ENCODE peak calls at places on chromosomes 13 and 19, in eight cellular contexts. R is lower leg skin, U is tibial nerve, K is K562, M is uterus, G is body of pancreas, W is spleen, Y is breast epithelium. H is an unnamed sample.

GRCh38 chr13:109844396-109844795 is 58.0 kb upstream of the IRS2 start:
- DNase-seq in G (peak), K (no peak), W (no peak), M (no peak), U (no peak), R (no peak), Y (no peak), H (no peak)

GRCh38 chr19:17091758-17092333 is 16.3 kb downstream of the MYO9B start:
- DNase-seq in W (peak), R (no peak), K (peak), U (no peak), G (no peak), M (no peak), Y (no peak), H (peak)

GRCh38 chr19:19214892-19215291 is 3.1 kb downstream of the NCAN start:
- DNase-seq in U (no peak), G (peak), R (no peak), M (no peak), Y (no peak), K (peak), W (no peak), H (peak)

GRCh38 chr13:21014666-21015170 is 46.7 kb downstream of the LATS2 start:
- DNase-seq in Y (no peak), U (no peak), W (no peak), K (no peak), R (peak), M (no peak), G (peak), H (no peak)

GRCh38 chr13:28792992-28793391 is 27.1 kb upstream of the MTUS2 start:
- DNase-seq in M (no peak), U (no peak), G (no peak), Y (no peak), W (no peak), K (no peak), R (no peak), H (no peak)

GRCh38 chr13:94617389-94618000 is 15.8 kb downstream of the GPR180 start:
- DNase-seq in W (no peak), R (no peak), G (no peak), M (no peak), U (peak), Y (no peak), K (peak), H (peak)

GRCh38 chr19:39351537-39352037 is 9.4 kb downstream of the SAMD4B start:
- DNase-seq in M (no peak), W (no peak), K (peak), Y (no peak), G (no peak), U (no peak), R (no peak), H (peak)

GRCh38 chr13:27360562-27360961 is 63.9 kb upstream of the GTF3A start:
- DNase-seq in W (no peak), K (no peak), R (no peak), U (no peak), M (no peak), G (no peak), Y (no peak), H (no peak)

GRCh38 chr19:33407140-33407551 is 33.6 kb downstream of the CEBPG start:
- DNase-seq in M (no peak), R (no peak), G (no peak), U (no peak), W (no peak), Y (no peak), K (no peak), H (no peak)

GRCh38 chr19:57363734-57364181 is 407 bp downstream of the TRAPPC2B start:
- DNase-seq in G (no peak), R (no peak), W (no peak), U (no peak), K (no peak), M (no peak), Y (no peak), H (no peak)

GRCh38 chr13:94558721-94559120 is 37.2 kb downstream of the TGDS start:
- DNase-seq in W (no peak), U (no peak), Y (no peak), R (no peak), K (no peak), G (no peak), M (no peak), H (peak)

GRCh38 chr13:29702912-29703351 is 107.4 kb upstream of the SLC7A1 start:
- DNase-seq in G (no peak), W (no peak), Y (no peak), U (peak), M (peak), R (peak), K (peak), H (no peak)

GRCh38 chr13:32086791-32087441 is 55.3 kb downstream of the FRY start:
- DNase-seq in M (peak), U (no peak), K (no peak), W (no peak), Y (no peak), R (no peak), G (no peak), H (no peak)

GRCh38 chr13:27920677-27921420 is 1.0 kb downstream of the PDX1 start:
- DNase-seq in R (no peak), W (no peak), U (no peak), G (peak), Y (no peak), K (no peak), M (no peak), H (no peak)

GRCh38 chr19:10009269-10009665 is 1.0 kb downstream of the COL5A3 start:
- DNase-seq in U (peak), R (peak), M (peak), Y (peak), K (peak), G (peak), W (no peak), H (peak)

GRCh38 chr13:44651209-44651608 is 75.1 kb upstream of the TSC22D1 start:
- DNase-seq in M (no peak), W (no peak), Y (no peak), R (no peak), G (no peak), K (no peak), U (no peak), H (peak)

GRCh38 chr13:60431108-60431700 is 34.2 kb downstream of the TDRD3 start:
- DNase-seq in G (no peak), R (no peak), M (no peak), U (peak), Y (no peak), W (no peak), K (peak), H (peak)

GRCh38 chr19:4870025-4870700 is 2.7 kb upstream of the PLIN3 start:
- DNase-seq in U (no peak), G (peak), W (peak), M (peak), R (no peak), K (peak), Y (no peak), H (no peak)

GRCh38 chr13:89749888-89750287 is 1597.6 kb upstream of the MIR17HG start:
- DNase-seq in Y (no peak), U (no peak), W (no peak), M (no peak), K (no peak), G (no peak), R (no peak), H (no peak)

GRCh38 chr19:33373701-33374405 is at the start of gene CEBPG:
- DNase-seq in Y (no peak), U (no peak), R (peak), M (peak), W (no peak), G (peak), K (peak), H (peak)

GRCh38 chr19:14502334-14503092 is 6.6 kb upstream of the GIPC1 start:
- DNase-seq in K (no peak), U (no peak), R (no peak), Y (peak), M (no peak), W (no peak), G (peak), H (no peak)

GRCh38 chr13:57224414-57224813 is 57.4 kb downstream of the PRR20E start:
- DNase-seq in U (no peak), K (no peak), M (no peak), G (no peak), R (no peak), W (no peak), Y (no peak), H (no peak)

GRCh38 chr19:11881151-11881800 is 6.3 kb upstream of the ZNF69 start:
- DNase-seq in U (peak), K (peak), Y (peak), M (peak), G (peak), W (peak), R (no peak), H (peak)

GRCh38 chr19:7550987-7551761 is 15.7 kb downstream of the PNPLA6 start:
- DNase-seq in G (peak), K (peak), W (no peak), R (no peak), M (peak), Y (peak), U (no peak), H (peak)

GRCh38 chr19:18839465-18840287 is 7.9 kb downstream of the UPF1 start:
- DNase-seq in K (no peak), M (no peak), U (no peak), W (no peak), R (no peak), G (peak), Y (no peak), H (no peak)

GRCh38 chr19:41294393-41294792 is 15.6 kb upstream of the CCDC97 start:
- DNase-seq in G (no peak), K (no peak), M (no peak), Y (no peak), R (no peak), W (no peak), U (no peak), H (no peak)

GRCh38 chr13:31431722-31432137 is 232.0 kb downstream of the B3GLCT start:
- DNase-seq in U (peak), G (peak), R (peak), M (peak), K (peak), Y (no peak), W (no peak), H (peak)

GRCh38 chr13:43273362-43273761 is 250.0 kb downstream of the DNAJC15 start:
- DNase-seq in M (no peak), G (no peak), W (no peak), U (no peak), Y (no peak), R (no peak), K (no peak), H (no peak)

GRCh38 chr13:75236774-75237173 is 245.2 kb downstream of the TBC1D4 start:
- DNase-seq in W (no peak), G (no peak), M (no peak), R (no peak), U (no peak), K (no peak), Y (no peak), H (no peak)

GRCh38 chr13:36834299-36834698 is 15.3 kb downstream of the RFXAP start:
- DNase-seq in U (no peak), Y (no peak), R (no peak), W (no peak), G (no peak), M (no peak), K (no peak), H (no peak)

GRCh38 chr19:10292206-10292788 is 2.5 kb downstream of the ICAM5 start:
- DNase-seq in U (peak), R (peak), W (peak), Y (peak), K (peak), M (peak), G (peak), H (peak)

GRCh38 chr13:44667950-44668349 is 91.8 kb upstream of the TSC22D1 start:
- DNase-seq in K (no peak), Y (no peak), U (no peak), M (no peak), W (no peak), R (no peak), G (no peak), H (no peak)

GRCh38 chr13:114128624-114129522 is 3.5 kb downstream of the RASA3 start:
- DNase-seq in U (peak), R (peak), M (peak), Y (no peak), K (peak), W (peak), G (peak), H (peak)

GRCh38 chr19:12665281-12665573 is 1.3 kb downstream of the MAN2B1 start:
- DNase-seq in M (no peak), R (no peak), G (no peak), U (no peak), Y (no peak), K (no peak), W (peak), H (no peak)

GRCh38 chr19:19464339-19465098 is 50.8 kb downstream of the TSSK6 start:
- DNase-seq in K (no peak), Y (no peak), G (peak), U (no peak), W (no peak), R (no peak), M (no peak), H (no peak)

GRCh38 chr13:74816737-74817136 is 665.2 kb downstream of the TBC1D4 start:
- DNase-seq in M (no peak), Y (no peak), R (no peak), W (no peak), U (no peak), K (no peak), G (no peak), H (no peak)

GRCh38 chr13:56528040-56528760 is 612.5 kb upstream of the PRR20A start:
- DNase-seq in K (no peak), U (no peak), R (no peak), G (no peak), M (no peak), W (no peak), Y (no peak), H (no peak)

DNA sequence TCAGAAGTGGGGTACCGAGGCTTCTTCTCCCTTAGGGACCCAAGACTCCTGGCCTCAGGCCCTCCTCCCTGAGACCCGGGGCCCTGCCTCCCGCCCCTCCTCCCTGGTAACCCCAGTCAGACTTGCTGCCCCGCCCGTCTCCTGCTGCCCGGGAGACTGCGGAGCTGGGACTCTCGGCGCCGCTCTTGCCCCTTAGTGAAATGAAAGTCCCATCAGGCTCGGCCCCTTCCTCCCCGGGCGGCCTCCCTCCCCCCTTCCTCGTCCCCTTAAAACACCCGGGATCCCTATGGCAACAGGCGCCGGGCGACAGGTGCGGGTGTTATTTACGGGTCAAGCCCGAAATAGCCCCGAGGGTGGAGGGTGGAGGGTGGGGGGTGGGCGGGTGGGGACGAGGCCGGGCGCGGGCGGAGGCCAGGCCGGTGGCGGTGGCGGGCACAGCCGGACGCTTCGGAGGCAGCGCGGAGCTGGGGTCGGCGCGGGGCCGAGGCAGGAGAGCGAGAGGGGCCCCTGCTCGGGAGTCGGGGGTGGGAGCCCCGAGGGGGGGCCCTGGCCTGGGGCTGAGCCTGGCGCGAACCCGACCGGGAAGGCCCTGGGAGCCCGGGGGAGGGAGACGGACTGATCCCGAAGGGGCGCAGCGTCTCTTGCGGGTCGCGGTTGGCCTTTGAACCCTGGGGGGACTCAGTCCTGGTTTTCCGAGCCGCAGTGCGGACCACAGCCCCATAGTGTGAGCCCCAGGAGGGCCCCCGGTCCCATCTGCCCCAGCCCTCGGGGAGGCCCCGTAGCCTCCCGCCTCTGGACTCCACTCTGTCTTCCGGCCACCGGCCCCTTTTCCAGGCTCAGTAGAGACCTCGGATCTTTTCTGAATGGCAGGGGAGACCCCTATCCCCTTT is at the start of gene CACNG6:
- DNase-seq in U (no peak), R (no peak), W (no peak), Y (no peak), G (no peak), M (no peak), K (no peak), H (no peak)
- TF ChIP-seq POLR2A in U (no peak), R (no peak), W (no peak), Y (no peak), G (no peak), M (no peak), K (no peak), H (no peak)

DNA sequence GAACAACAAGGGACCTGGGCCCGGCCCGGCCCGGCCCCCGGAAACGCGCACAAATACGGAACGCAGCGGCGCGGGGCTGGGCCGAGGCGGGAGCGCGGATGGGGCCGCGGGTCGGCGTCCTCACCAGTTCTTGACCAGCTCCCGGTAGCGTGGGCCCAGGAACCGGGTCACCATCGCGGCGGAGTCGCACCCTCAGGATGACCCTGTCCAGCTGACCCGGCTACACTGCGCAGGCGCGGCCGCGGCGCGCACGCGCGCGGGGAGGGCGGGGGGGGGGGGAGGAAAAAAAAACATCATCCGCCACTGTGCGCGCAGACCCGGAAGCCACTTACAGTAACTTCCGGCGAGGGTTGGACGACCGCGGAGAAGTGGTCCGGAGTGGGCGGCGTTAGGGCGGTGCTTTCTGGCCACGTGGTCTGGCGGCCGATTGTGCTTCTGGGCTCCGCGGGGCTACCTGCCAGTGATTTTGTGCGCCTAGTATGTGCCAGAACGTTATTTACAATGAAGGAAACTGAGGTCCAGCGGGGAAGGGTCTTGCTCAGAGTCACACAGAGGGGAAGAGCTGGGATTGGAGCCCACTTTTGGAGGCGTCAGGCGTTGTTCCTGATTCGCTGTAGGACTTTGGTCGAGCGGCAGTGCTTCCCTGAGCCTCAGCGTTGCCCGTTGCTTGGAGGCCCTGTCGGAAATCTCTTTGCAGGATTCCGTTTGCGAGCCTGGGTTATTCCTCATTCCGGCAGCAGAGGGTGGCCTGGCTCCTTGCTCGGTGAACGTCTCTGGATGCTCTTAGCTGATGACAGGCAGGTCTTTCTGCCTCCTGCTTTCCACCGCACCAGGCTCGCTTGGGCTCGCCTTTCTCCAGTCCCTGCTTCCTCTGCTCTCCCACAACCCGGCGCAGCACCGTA is at the start of gene UQCR11:
- DNase-seq in G (peak), W (peak), M (peak), Y (peak), R (peak), U (peak), K (peak), H (peak)
- TF ChIP-seq POLR2A in G (no peak), W (no peak), M (peak), Y (no peak), R (no peak), U (peak), K (peak), H (peak)

GRCh38 chr13:83057119-83057518 is 825.2 kb downstream of the SLITRK1 start:
- DNase-seq in W (no peak), K (no peak), R (no peak), M (no peak), G (no peak), Y (no peak), U (no peak), H (no peak)
- TF ChIP-seq POLR2A in W (no peak), K (no peak), R (no peak), M (no peak), G (no peak), Y (no peak), U (no peak), H (no peak)

GRCh38 chr13:99307648-99308339 is 595 bp upstream of the GPR183 start:
- DNase-seq in G (peak), K (peak), W (no peak), R (peak), U (no peak), Y (no peak), M (no peak), H (peak)

GRCh38 chr13:99304541-99304940 is 2.7 kb downstream of the GPR183 start:
- DNase-seq in M (no peak), Y (no peak), R (no peak), W (no peak), U (no peak), K (no peak), G (no peak), H (no peak)

GRCh38 chr13:99308481-99309087 is 1.4 kb upstream of the GPR183 start:
- DNase-seq in W (no peak), Y (no peak), M (no peak), U (no peak), G (no peak), K (no peak), R (no peak), H (no peak)

GRCh38 chr13:99305180-99305965 is 1.8 kb downstream of the GPR183 start:
- DNase-seq in Y (no peak), R (no peak), U (no peak), M (no peak), G (no peak), W (no peak), K (peak), H (peak)

DNA sequence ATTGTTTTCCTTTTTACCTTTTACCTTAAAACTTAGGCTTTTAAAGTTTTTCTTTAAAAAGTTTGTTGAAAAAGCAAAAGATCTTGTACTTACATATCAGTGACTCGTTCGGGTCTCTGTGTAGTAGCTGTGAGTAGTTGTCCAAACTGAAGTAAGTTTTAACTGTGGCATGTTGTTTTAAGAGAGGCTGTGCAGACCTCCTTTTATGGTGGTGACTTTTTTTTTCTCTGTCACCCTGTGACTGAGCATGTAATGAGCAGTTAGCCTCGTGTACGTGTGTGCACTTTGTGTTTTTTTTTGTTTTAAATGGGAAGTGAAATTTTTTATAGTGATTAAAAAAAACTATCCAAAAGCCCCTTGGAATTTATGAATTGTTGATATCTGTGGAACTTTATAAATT is at the start of gene GPR183:
- DNase-seq in R (no peak), K (peak), U (no peak), W (no peak), Y (no peak), M (no peak), G (no peak), H (peak)
- TF ChIP-seq POLR2A in R (peak), K (no peak), U (peak), W (peak), Y (no peak), M (no peak), G (no peak), H (peak)

DNA sequence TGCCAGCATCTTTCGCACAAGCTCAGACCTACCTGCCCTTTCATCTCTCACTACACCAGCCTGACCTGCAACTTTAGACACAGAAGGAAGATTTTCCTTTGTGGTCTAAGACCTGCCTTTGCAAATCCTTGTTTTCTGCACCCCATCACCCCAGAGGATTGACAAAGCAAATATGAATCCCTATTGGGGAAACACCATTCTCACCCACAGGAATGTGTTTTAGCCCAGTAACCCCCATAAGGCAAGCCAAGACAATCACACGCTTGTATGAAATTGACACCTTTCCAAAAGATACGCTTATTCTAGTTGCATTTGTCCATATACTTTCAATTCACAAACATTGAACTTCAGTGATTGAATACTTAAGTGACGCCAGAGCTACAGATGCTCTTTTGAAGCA is 55.7 kb downstream of the SPATA13 start:
- DNase-seq in Y (no peak), R (no peak), U (no peak), M (no peak), W (no peak), K (no peak), G (no peak), H (no peak)
- TF ChIP-seq POLR2A in Y (no peak), R (no peak), U (no peak), M (no peak), W (no peak), K (no peak), G (no peak), H (no peak)

GRCh38 chr19:52369463-52370340 is at the start of gene ZNF880:
- DNase-seq in U (peak), Y (peak), M (peak), W (peak), K (peak), G (peak), R (peak), H (peak)
- TF ChIP-seq POLR2A in U (peak), Y (peak), M (peak), W (no peak), K (no peak), G (no peak), R (no peak), H (no peak)

H was measured in erythroblast.